ENCODE peak calls at places on chromosomes 11 and 22, in four cellular contexts. B is NCI-H2171, O is globus pallidus, A is OCI-M1. U is an unnamed sample.

GRCh38 chr22:19517171-19517500 is 7.1 kb downstream of the CLDN5 start:
- DNase-seq in B (no peak), O (no peak), A (no peak), U (no peak)

GRCh38 chr11:65852508-65853248 is 5.3 kb downstream of the CFL1 start:
- DNase-seq in B (no peak), O (no peak), A (no peak), U (no peak)

GRCh38 chr11:120710354-120711187 is 199.0 kb downstream of the GRIK4 start:
- DNase-seq in B (no peak), O (peak; percentile 84), A (no peak), U (peak; percentile 22)

GRCh38 chr11:10856689-10857603 is 907 bp downstream of the ZBED5 start:
- DNase-seq in B (no peak), O (peak; percentile 46), A (peak; percentile 72), U (no peak)

GRCh38 chr22:21669026-21669425 is 3.2 kb downstream of the PPIL2 start:
- DNase-seq in B (no peak), O (no peak), A (no peak), U (no peak)

GRCh38 chr11:34203377-34203801 is 98.0 kb downstream of the NAT10 start:
- DNase-seq in B (no peak), O (no peak), A (no peak), U (no peak)

GRCh38 chr11:94928146-94928995 is 45.0 kb downstream of the CWC15 start:
- DNase-seq in B (no peak), O (no peak), A (no peak), U (no peak)

GRCh38 chr22:43365715-43366440 is 22.7 kb upstream of the SCUBE1 start:
- DNase-seq in B (no peak), O (no peak), A (peak; percentile 8), U (no peak)

GRCh38 chr22:46592390-46592872 is 27.8 kb upstream of the GRAMD4 start:
- DNase-seq in B (no peak), O (peak; percentile 51), A (peak; percentile 55), U (no peak)

GRCh38 chr11:123509737-123510578 is 79.9 kb downstream of the GRAMD1B start:
- DNase-seq in B (peak; percentile 39), O (no peak), A (no peak), U (no peak)

GRCh38 chr11:69022268-69022667 is 9.2 kb upstream of the MRGPRF start:
- DNase-seq in B (no peak), O (no peak), A (no peak), U (no peak)

GRCh38 chr11:59759900-59760299 is 4.7 kb downstream of the STX3 start:
- DNase-seq in B (no peak), O (no peak), A (no peak), U (no peak)

GRCh38 chr11:74327076-74327475 is 15.6 kb upstream of the P4HA3 start:
- DNase-seq in B (no peak), O (no peak), A (peak; percentile 46), U (no peak)

GRCh38 chr11:8719260-8720190 is 36.9 kb downstream of the RPL27A start:
- DNase-seq in B (no peak), O (no peak), A (no peak), U (peak; percentile 59)

GRCh38 chr11:119509277-119509841 is 86.4 kb upstream of the THY1 start:
- DNase-seq in B (no peak), O (no peak), A (no peak), U (peak; percentile 8)

GRCh38 chr22:18024276-18024939 is at the start of gene MICAL3:
- DNase-seq in B (peak; percentile 62), O (peak; percentile 79), A (peak; percentile 76), U (no peak)

GRCh38 chr11:73996161-73996747 is 12.6 kb downstream of the UCP3 start:
- DNase-seq in B (no peak), O (no peak), A (no peak), U (no peak)

GRCh38 chr11:66617148-66617814 is 851 bp downstream of the RBM14 start:
- DNase-seq in B (no peak), O (no peak), A (no peak), U (peak; percentile 60)

GRCh38 chr11:21133244-21133643 is 463.9 kb downstream of the NELL1 start:
- DNase-seq in B (no peak), O (no peak), A (no peak), U (no peak)

GRCh38 chr22:44913198-44913983 is 96.4 kb downstream of the PHF21B start:
- DNase-seq in B (no peak), O (no peak), A (no peak), U (no peak)

GRCh38 chr11:75719089-75719638 is 1.5 kb downstream of the MOGAT2 start:
- DNase-seq in B (no peak), O (no peak), A (no peak), U (no peak)

GRCh38 chr22:46084943-46085830 is 65.1 kb upstream of the PPARA start:
- DNase-seq in B (no peak), O (peak; percentile 85), A (no peak), U (peak; percentile 72)

U was measured in SW 1271.